ENCODE peak calls at places on chromosomes 4 and X, in four cellular contexts. C is K562, X is GM12878, D is HepG2. A is an unnamed sample.

GRCh38 chr4:3827616-3828492 is 61.7 kb downstream of the ADRA2C start:
- DNase-seq in C (no peak), X (no peak), D (peak), A (no peak)

GRCh38 chr4:97576955-97577354 is 566.3 kb downstream of the STPG2 start:
- DNase-seq in C (no peak), X (no peak), D (no peak), A (no peak)

GRCh38 chr4:67700119-67700873 is 659 bp downstream of the UBA6 start:
- DNase-seq in C (no peak), X (no peak), D (no peak), A (no peak)

GRCh38 chrX:112148397-112148796 is 65.8 kb upstream of the TRPC5 start:
- DNase-seq in C (no peak), X (no peak), D (no peak), A (no peak)

GRCh38 chr4:70571772-70572171 is 20.3 kb upstream of the AMBN start:
- DNase-seq in C (no peak), X (no peak), D (no peak), A (no peak)

GRCh38 chr4:174152717-174153466 is 130.6 kb downstream of the FBXO8 start:
- DNase-seq in C (no peak), X (no peak), D (no peak), A (no peak)

GRCh38 chrX:109733658-109734022 is 583 bp upstream of the ACSL4 start:
- DNase-seq in C (no peak), X (no peak), D (no peak), A (no peak)

GRCh38 chrX:107485019-107485418 is 35.6 kb downstream of the FRMPD3 start:
- DNase-seq in C (no peak), X (no peak), D (no peak), A (no peak)

GRCh38 chr4:28883211-28883610 is 1837.0 kb upstream of the PCDH7 start:
- DNase-seq in C (no peak), X (no peak), D (no peak), A (no peak)

GRCh38 chr4:28890949-28891348 is 1829.2 kb upstream of the PCDH7 start:
- DNase-seq in C (no peak), X (no peak), D (no peak), A (no peak)

DNA sequence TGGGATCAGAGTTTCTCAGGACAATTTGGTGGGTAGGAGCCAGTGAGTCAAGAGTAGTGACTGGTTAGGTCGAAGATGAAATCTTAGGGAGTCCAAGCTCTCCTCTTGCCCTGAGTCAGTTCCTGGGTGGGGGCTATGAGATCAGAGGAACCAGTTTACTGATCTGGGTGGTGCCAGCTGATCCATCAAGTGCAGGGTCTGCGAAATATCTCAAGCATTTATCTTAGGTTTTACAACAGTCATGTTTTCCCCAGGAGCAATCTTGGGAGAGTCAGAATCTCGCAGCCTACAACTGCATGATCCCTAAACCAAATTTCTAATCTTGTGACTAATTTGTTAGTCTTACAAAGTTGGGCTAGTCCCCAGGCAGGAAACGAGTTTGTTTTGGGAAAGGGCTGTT is 1833.2 kb upstream of the PCDH7 start:
- DNase-seq in C (no peak), X (no peak), D (no peak), A (no peak)
- TF ChIP-seq CREB1 in C (no peak), X (no peak), D (no peak), A (no peak)

GRCh38 chrX:46910415-46910814 is 1.8 kb upstream of the JADE3 start:
- DNase-seq in C (no peak), X (no peak), D (no peak), A (no peak)

GRCh38 chrX:46912098-46912672 is at the start of gene JADE3:
- DNase-seq in C (peak), X (no peak), D (peak), A (peak)

GRCh38 chrX:46912673-46913491 is 661 bp downstream of the JADE3 start:
- DNase-seq in C (peak), X (no peak), D (peak), A (peak)

GRCh38 chrX:46916273-46916672 is 4.1 kb downstream of the JADE3 start:
- DNase-seq in C (no peak), X (no peak), D (no peak), A (no peak)

GRCh38 chrX:46913710-46914109 is 1.5 kb downstream of the JADE3 start:
- DNase-seq in C (no peak), X (no peak), D (peak), A (no peak)
- TF ChIP-seq CBFB in C (no peak), X (no peak), D (no peak), A (no peak)

GRCh38 chr4:163331629-163332360 is 601 bp downstream of the NPY1R start:
- DNase-seq in C (no peak), X (no peak), D (no peak), A (peak)

GRCh38 chr4:163330828-163331628 is 1.4 kb downstream of the NPY1R start:
- DNase-seq in C (no peak), X (no peak), D (no peak), A (no peak)

GRCh38 chr4:163335384-163335783 is 3.0 kb upstream of the NPY1R start:
- DNase-seq in C (no peak), X (no peak), D (no peak), A (no peak)

GRCh38 chr4:163332526-163333405 is at the start of gene NPY1R:
- DNase-seq in C (peak), X (peak), D (peak), A (peak)
- TF ChIP-seq CREB1 in C (no peak), X (no peak), D (no peak), A (no peak)

DNA sequence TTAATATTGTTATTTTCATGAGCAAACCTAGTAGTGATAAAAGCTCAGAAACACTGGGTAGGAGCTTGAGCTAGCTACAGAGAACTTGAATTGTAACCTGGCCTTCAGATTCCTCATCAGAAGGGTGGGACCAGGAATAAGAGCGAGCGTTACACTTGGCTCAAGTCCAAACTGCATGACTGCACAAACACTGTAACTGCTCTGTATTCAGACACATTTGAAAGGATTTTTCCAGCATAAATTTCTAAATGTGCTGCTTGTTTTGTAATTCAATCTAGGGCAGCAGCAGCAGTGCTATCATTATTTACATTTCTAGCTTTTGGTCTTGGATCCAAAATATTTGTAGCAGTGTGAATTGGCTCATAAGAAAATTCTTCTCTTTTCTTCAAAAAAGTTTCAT is 133.0 kb upstream of the TMLHE start:
- DNase-seq in C (peak), X (no peak), D (peak), A (no peak)
- TF ChIP-seq CBFB in C (no peak), X (no peak), D (no peak), A (no peak)

A was measured in WTC11.